ENCODE peak calls at places on chromosomes 7 and 10, in six cellular contexts. L, Y, B, S, F and R are unnamed samples. For H3K9me3, the result is how much of the 10 kb centered on the place peaks cover.

GRCh38 chr10:90197766-90198165 is 496.4 kb downstream of the KIF20B start:
- DNase-seq in L (peak), F (peak), Y (no peak), B (no peak), S (no peak), R (no peak)

GRCh38 chr7:10521306-10521705 is 452.4 kb upstream of the PHF14 start:
- DNase-seq in Y (no peak), B (no peak), S (no peak), F (no peak), L (no peak), R (no peak)

GRCh38 chr10:88159127-88159829 is 295.9 kb downstream of the PTEN start:
- DNase-seq in F (no peak), L (no peak), B (no peak), Y (no peak), S (no peak), R (no peak)

GRCh38 chr7:127897704-127898454 is 133.4 kb downstream of the LRRC4 start:
- DNase-seq in S (no peak), Y (no peak), L (peak), F (peak), B (no peak), R (no peak)

GRCh38 chr7:463362-464176 is 56.1 kb downstream of the PDGFA start:
- DNase-seq in B (no peak), S (no peak), Y (no peak), L (no peak), F (no peak), R (no peak)

GRCh38 chr7:104956753-104957450 is 57.1 kb upstream of the KMT2E start:
- DNase-seq in Y (no peak), F (peak), B (no peak), S (no peak), L (peak), R (no peak)

GRCh38 chr7:56181010-56181409 is 64.8 kb upstream of the NUPR2 start:
- DNase-seq in S (no peak), B (no peak), Y (no peak), F (no peak), L (no peak), R (no peak)

GRCh38 chr10:58351616-58352578 is 17.1 kb downstream of the UBE2D1 start:
- DNase-seq in L (no peak), S (no peak), Y (no peak), F (no peak), B (no peak), R (no peak)

GRCh38 chr10:18472977-18473376 is 178.4 kb downstream of the NSUN6 start:
- DNase-seq in S (peak), L (no peak), F (no peak), Y (no peak), B (no peak), R (no peak)

GRCh38 chr7:158508802-158509385 is 78.7 kb downstream of the PTPRN2 start:
- DNase-seq in F (no peak), S (no peak), B (no peak), Y (no peak), L (no peak), R (no peak)

GRCh38 chr7:158516524-158516923 is 71.1 kb downstream of the PTPRN2 start:
- DNase-seq in Y (no peak), B (no peak), S (no peak), F (no peak), L (no peak), R (no peak)

GRCh38 chr7:158507917-158508316 is 79.7 kb downstream of the PTPRN2 start:
- DNase-seq in L (no peak), S (no peak), F (no peak), Y (no peak), B (no peak), R (no peak)

GRCh38 chr7:158512869-158513268 is 74.8 kb downstream of the PTPRN2 start:
- DNase-seq in B (no peak), F (no peak), Y (no peak), L (no peak), S (no peak), R (no peak)

DNA sequence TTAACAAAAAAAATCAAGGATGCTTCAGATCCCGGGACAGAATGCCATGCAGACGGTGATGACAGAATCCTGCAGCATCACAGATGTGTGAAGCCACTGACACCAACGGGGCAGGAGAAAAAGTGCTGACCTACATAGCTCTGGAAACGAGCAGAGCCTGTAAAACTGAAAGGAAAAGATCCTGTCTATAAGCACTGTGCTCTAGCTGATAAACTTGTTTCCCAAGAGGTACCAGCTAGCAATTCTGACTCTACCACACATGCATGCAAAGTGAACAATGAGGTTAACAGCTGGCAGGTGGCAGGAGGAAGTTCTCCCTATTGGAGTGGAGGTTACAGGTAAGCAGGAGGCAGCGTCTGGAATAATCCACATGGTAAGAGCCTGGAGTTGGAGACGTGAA is 75.6 kb downstream of the PTPRN2 start:
- DNase-seq in Y (no peak), F (no peak), L (no peak), S (no peak), B (no peak), R (no peak)
- H3K9me3 ChIP-seq in Y (under half), F (under half), L (under half), S (under half), B (under half), R (under half)

GRCh38 chr7:64504581-64505120 is 58.2 kb downstream of the ZNF680 start:
- DNase-seq in F (no peak), S (no peak), B (no peak), L (no peak), Y (no peak), R (no peak)
- H3K9me3 ChIP-seq in F (under half), S (under half), B (under half), L (under half), Y (under half), R (under half)

GRCh38 chr10:71945819-71946474 is 18.2 kb upstream of the CHST3 start:
- DNase-seq in L (no peak), B (no peak), F (no peak), S (no peak), Y (no peak), R (no peak)
- H3K9me3 ChIP-seq in L (under half), B (under half), F (under half), S (under half), Y (under half), R (under half)

GRCh38 chr7:157983442-157984137 is 604.0 kb downstream of the PTPRN2 start:
- DNase-seq in S (peak), F (no peak), B (no peak), Y (no peak), L (no peak), R (no peak)

GRCh38 chr7:157984138-157984913 is 603.3 kb downstream of the PTPRN2 start:
- DNase-seq in L (no peak), B (no peak), Y (no peak), F (no peak), S (no peak), R (no peak)

GRCh38 chr7:157979631-157980340 is 607.8 kb downstream of the PTPRN2 start:
- DNase-seq in S (no peak), F (no peak), B (no peak), L (no peak), Y (no peak), R (no peak)

GRCh38 chr7:157980774-157981173 is 606.8 kb downstream of the PTPRN2 start:
- DNase-seq in Y (peak), S (no peak), F (no peak), B (no peak), L (no peak), R (no peak)

GRCh38 chr7:157981778-157982177 is 605.8 kb downstream of the PTPRN2 start:
- DNase-seq in F (no peak), S (no peak), B (no peak), Y (no peak), L (no peak), R (no peak)
- H3K9me3 ChIP-seq in F (under half), S (under half), B (under half), Y (under half), L (under half), R (under half)

DNA sequence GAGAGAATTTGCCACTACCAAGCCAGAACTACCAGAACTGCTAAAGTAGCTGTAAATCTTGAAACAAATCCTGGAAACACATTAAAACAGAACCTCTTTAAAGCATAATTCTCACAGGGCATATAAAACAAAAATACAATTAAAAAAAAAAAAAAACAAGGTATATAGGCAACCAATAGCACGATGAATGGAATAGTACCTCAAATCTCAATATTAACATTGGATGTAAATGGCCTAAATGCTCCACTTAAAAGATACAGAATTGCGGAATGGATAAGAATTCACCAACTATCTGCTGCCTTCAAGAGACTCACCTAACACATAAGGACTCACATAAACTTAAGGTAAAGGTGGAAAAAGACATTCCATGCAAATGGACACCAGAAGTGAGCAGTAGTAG is 17.2 kb downstream of the LMBR1 start:
- DNase-seq in L (no peak), B (no peak), Y (no peak), F (no peak), S (no peak), R (no peak)
- H3K9me3 ChIP-seq in L (under half), B (under half), Y (under half), F (under half), S (under half), R (under half)

GRCh38 chr7:63047546-63047945 is 951.1 kb upstream of the ZNF722 start:
- DNase-seq in F (no peak), Y (no peak), L (no peak), B (no peak), S (no peak), R (no peak)

GRCh38 chr7:63047061-63047460 is 951.6 kb upstream of the ZNF722 start:
- DNase-seq in B (no peak), S (no peak), F (no peak), L (no peak), Y (no peak), R (no peak)

GRCh38 chr7:63044721-63045120 is 953.9 kb upstream of the ZNF722 start:
- DNase-seq in L (no peak), Y (no peak), B (no peak), S (no peak), F (no peak), R (no peak)

GRCh38 chr7:63045575-63045974 is 953.1 kb upstream of the ZNF722 start:
- DNase-seq in S (no peak), B (no peak), F (no peak), L (no peak), Y (no peak), R (no peak)

GRCh38 chr7:63046612-63047011 is 952.0 kb upstream of the ZNF722 start:
- DNase-seq in B (no peak), S (no peak), L (no peak), Y (no peak), F (no peak), R (no peak)
- H3K9me3 ChIP-seq in B (under half), S (under half), L (under half), Y (under half), F (under half), R (under half)

DNA sequence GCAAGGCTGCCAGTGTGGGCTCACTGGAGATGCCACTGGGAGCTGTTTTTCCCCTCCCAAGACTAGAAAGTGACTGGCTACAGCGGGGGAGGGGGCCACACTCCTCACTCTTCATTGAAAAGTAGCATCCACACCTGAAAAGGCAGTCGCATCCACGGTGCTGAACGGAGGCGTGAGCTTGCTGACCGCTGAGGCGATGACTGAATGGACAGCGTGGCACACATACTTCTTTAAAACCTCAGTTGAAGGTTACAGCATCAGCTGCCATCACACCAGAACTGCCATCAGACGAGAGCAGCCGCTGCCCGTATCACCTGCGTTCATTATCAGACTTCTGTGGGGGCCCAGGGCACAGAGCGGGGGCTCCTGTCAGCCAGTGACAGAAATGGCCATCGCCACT is 327.2 kb downstream of the DNAJB6 start:
- DNase-seq in B (no peak), F (no peak), L (no peak), Y (no peak), S (no peak), R (no peak)
- H3K9me3 ChIP-seq in B (under half), F (under half), L (under half), Y (under half), S (under half), R (under half)

GRCh38 chr7:113928113-113928512 is 9.3 kb upstream of the PPP1R3A start:
- DNase-seq in F (no peak), Y (no peak), S (no peak), B (no peak), L (no peak), R (no peak)
- H3K9me3 ChIP-seq in F (under half), Y (under half), S (under half), B (under half), L (under half), R (under half)

DNA sequence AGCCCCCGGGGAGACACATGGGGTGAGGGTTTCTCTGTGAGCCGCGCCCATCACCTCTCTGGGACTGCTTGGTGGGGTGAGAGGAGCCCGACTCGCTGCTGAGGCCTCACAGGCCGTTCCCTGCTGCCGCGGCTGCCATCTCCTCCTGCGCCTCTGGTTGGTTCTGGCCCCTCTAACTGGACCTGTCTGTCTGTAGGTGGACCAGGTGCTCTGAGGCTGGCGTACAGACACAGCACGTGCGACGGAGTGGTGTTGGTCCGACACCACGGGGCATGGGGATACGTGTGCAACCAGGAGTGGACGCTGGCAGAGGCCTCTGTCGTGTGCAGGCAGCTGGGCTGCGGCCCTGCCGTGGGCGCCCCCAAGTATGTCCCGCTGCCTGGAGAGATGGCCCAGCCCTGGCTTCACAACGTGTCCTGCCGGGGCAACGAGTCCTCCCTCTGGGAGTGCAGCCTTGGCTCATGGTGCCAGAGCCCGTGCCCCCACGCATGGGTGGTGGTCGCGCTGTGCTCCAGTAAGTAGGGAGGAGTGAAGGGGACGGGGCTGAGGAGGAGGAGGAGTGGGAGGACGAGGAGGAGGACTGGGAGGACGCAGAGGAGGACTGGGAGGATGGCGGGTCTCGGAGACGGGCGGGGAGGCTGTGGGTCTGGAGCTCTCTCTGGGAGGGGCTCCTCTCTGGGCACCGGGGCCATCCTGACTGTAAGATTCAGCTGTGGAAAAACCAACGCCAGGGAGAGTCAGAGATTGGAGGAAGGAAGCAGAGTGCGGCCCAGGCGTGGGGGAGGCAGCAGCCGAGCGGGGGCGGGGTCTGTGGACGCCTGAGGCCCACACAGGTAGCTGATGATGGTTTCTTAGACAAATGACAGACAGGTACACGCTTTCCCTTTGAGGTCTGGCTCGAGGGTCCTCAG is 2.6 kb downstream of the SCART1 start:
- DNase-seq in F (no peak), L (no peak), S (no peak), B (no peak), Y (no peak), R (no peak)
- H3K9me3 ChIP-seq in F (under half), L (under half), S (under half), B (under half), Y (under half), R (under half)

GRCh38 chr10:109275970-109276369 is 647.3 kb downstream of the XPNPEP1 start:
- DNase-seq in L (no peak), S (no peak), Y (no peak), F (no peak), B (no peak), R (no peak)
- H3K9me3 ChIP-seq in L (under half), S (under half), Y (under half), F (under half), B (under half), R (under half)